ENCODE peak calls at places on chromosomes 3 and 15, in four cellular contexts. P is ascending aorta, S is foreskin fibroblast, R is GM12892. Q is an unnamed sample.
A peak's percentile ranks its signal among the peaks of the same experiment; 100 is the strongest.

GRCh38 chr3:138338816-138339215 is 9.2 kb upstream of the NME9 start:
- DNase-seq in P (no peak), S (peak; percentile 21), R (no peak), Q (no peak)

GRCh38 chr3:98733055-98733777 is 29.9 kb upstream of the ST3GAL6 start:
- DNase-seq in P (no peak), S (peak; percentile 10), R (peak; percentile 37), Q (no peak)

GRCh38 chr3:128454310-128454618 is 12.4 kb downstream of the DNAJB8 start:
- DNase-seq in P (no peak), S (no peak), R (no peak), Q (no peak)

GRCh38 chr3:30680789-30681188 is 74.4 kb downstream of the TGFBR2 start:
- DNase-seq in P (no peak), S (peak; percentile 21), R (no peak), Q (no peak)

GRCh38 chr3:174215426-174215825 is 643.7 kb upstream of the NAALADL2 start:
- DNase-seq in P (no peak), S (no peak), R (no peak), Q (peak; percentile 50)

GRCh38 chr3:136193273-136194043 is 2.7 kb downstream of the MSL2 start:
- DNase-seq in P (no peak), S (no peak), R (no peak), Q (no peak)

GRCh38 chr3:29128004-29128403 is 152.9 kb upstream of the RBMS3 start:
- DNase-seq in P (no peak), S (no peak), R (no peak), Q (no peak)

GRCh38 chr15:80208758-80209734 is 43.0 kb downstream of the CTXND1 start:
- DNase-seq in P (no peak), S (no peak), R (no peak), Q (no peak)

Q was measured in GM04503.